ENCODE peak calls at places on chromosomes 3 and 15, in ten cellular contexts. U, K, N, G, I, F, C, R, O and H are unnamed samples.

GRCh38 chr3:88057650-88058321 is 1.0 kb downstream of the CGGBP1 start:
- DNase-seq in U (no peak), K (no peak), N (no peak), G (no peak), I (no peak), F (no peak), C (no peak), R (no peak), O (no peak), H (peak; percentile 59)

GRCh38 chr15:90266061-90266431 is 574 bp downstream of the NGRN start:
- DNase-seq in U (peak; percentile 37), K (peak; percentile 42), N (no peak), G (no peak), I (peak; percentile 31), F (peak; percentile 51), C (no peak), R (peak; percentile 74), O (peak; percentile 72), H (peak; percentile 20)

GRCh38 chr15:42921049-42921731 is 612 bp upstream of the TTBK2 start:
- DNase-seq in U (no peak), K (no peak), N (no peak), G (no peak), I (peak; percentile 7), F (no peak), C (peak; percentile 29), R (peak; percentile 73), O (no peak), H (peak; percentile 41)

GRCh38 chr3:186044973-186045372 is 63.9 kb downstream of the ETV5 start:
- DNase-seq in U (no peak), K (no peak), N (no peak), G (no peak), I (no peak), F (no peak), C (no peak), R (no peak), O (no peak), H (no peak)

GRCh38 chr3:64354221-64354620 is 129.0 kb upstream of the PRICKLE2 start:
- DNase-seq in U (no peak), K (no peak), N (no peak), G (no peak), I (no peak), F (no peak), C (no peak), R (no peak), O (no peak), H (peak; percentile 47)

GRCh38 chr3:78258798-78259197 is 1218.9 kb downstream of the ROBO2 start:
- DNase-seq in U (no peak), K (no peak), N (no peak), G (no peak), I (no peak), F (no peak), C (no peak), R (no peak), O (no peak), H (peak; percentile 85)

GRCh38 chr3:184196536-184196935 is 10.5 kb downstream of the ABCF3 start:
- DNase-seq in U (no peak), K (no peak), N (no peak), G (no peak), I (no peak), F (no peak), C (no peak), R (no peak), O (no peak), H (no peak)

GRCh38 chr3:11995061-11995460 is 9.1 kb upstream of the SYN2 start:
- DNase-seq in U (peak; percentile 33), K (peak; percentile 57), N (no peak), G (no peak), I (no peak), F (no peak), C (no peak), R (no peak), O (no peak), H (no peak)

GRCh38 chr3:176814252-176814651 is 383.0 kb downstream of the TBL1XR1 start:
- DNase-seq in U (peak; percentile 77), K (no peak), N (no peak), G (no peak), I (no peak), F (no peak), C (no peak), R (peak; percentile 61), O (no peak), H (peak; percentile 78)

GRCh38 chr3:12916159-12916558 is 74.8 kb upstream of the RPL32 start:
- DNase-seq in U (no peak), K (no peak), N (no peak), G (no peak), I (peak; percentile 35), F (no peak), C (no peak), R (peak; percentile 57), O (no peak), H (no peak)

GRCh38 chr15:75542386-75542797 is 36.7 kb downstream of the PTPN9 start:
- DNase-seq in U (no peak), K (no peak), N (no peak), G (no peak), I (no peak), F (no peak), C (no peak), R (no peak), O (no peak), H (peak; percentile 58)

GRCh38 chr3:172939651-172940293 is 189.2 kb downstream of the ECT2 start:
- DNase-seq in U (no peak), K (no peak), N (no peak), G (no peak), I (no peak), F (no peak), C (no peak), R (no peak), O (no peak), H (peak; percentile 13)

GRCh38 chr3:71177375-71177774 is 406.2 kb downstream of the FOXP1 start:
- DNase-seq in U (no peak), K (no peak), N (no peak), G (no peak), I (no peak), F (no peak), C (no peak), R (no peak), O (no peak), H (no peak)

GRCh38 chr3:82707035-82707434 is 945.6 kb upstream of the GBE1 start:
- DNase-seq in U (no peak), K (no peak), N (no peak), G (no peak), I (no peak), F (no peak), C (no peak), R (no peak), O (no peak), H (no peak)

GRCh38 chr15:63601026-63601726 is 4.0 kb downstream of the FBXL22 start:
- DNase-seq in U (no peak), K (peak; percentile 11), N (no peak), G (no peak), I (peak; percentile 40), F (no peak), C (peak; percentile 30), R (peak; percentile 79), O (peak; percentile 79), H (peak; percentile 40)

GRCh38 chr15:66848666-66849392 is 146.8 kb downstream of the SMAD6 start:
- DNase-seq in U (no peak), K (no peak), N (no peak), G (no peak), I (no peak), F (no peak), C (no peak), R (peak; percentile 37), O (no peak), H (no peak)

GRCh38 chr15:73078722-73079121 is 26.5 kb downstream of the NEO1 start:
- DNase-seq in U (no peak), K (no peak), N (no peak), G (no peak), I (no peak), F (no peak), C (no peak), R (no peak), O (no peak), H (peak; percentile 80)

GRCh38 chr15:59549826-59550225 is 61.8 kb upstream of the GCNT3 start:
- DNase-seq in U (no peak), K (no peak), N (no peak), G (no peak), I (no peak), F (no peak), C (no peak), R (no peak), O (no peak), H (no peak)

GRCh38 chr15:43238691-43239131 is 17.9 kb upstream of the EPB42 start:
- DNase-seq in U (no peak), K (no peak), N (no peak), G (no peak), I (no peak), F (no peak), C (no peak), R (no peak), O (no peak), H (no peak)

GRCh38 chr15:66893294-66893693 is 172.1 kb upstream of the SMAD3 start:
- DNase-seq in U (no peak), K (no peak), N (no peak), G (no peak), I (no peak), F (no peak), C (no peak), R (no peak), O (no peak), H (no peak)

GRCh38 chr3:125125822-125126245 is 70.0 kb upstream of the HEG1 start:
- DNase-seq in U (no peak), K (no peak), N (no peak), G (no peak), I (no peak), F (no peak), C (no peak), R (peak; percentile 53), O (no peak), H (peak; percentile 90)

GRCh38 chr15:39579487-39580116 is 1.3 kb upstream of the THBS1 start:
- DNase-seq in U (no peak), K (peak; percentile 26), N (no peak), G (no peak), I (no peak), F (no peak), C (no peak), R (no peak), O (peak; percentile 82), H (peak; percentile 94)

GRCh38 chr15:67149859-67150824 is 84.7 kb downstream of the SMAD3 start:
- DNase-seq in U (peak; percentile 65), K (no peak), N (peak; percentile 51), G (no peak), I (peak; percentile 39), F (no peak), C (no peak), R (no peak), O (no peak), H (peak; percentile 99)

GRCh38 chr3:14322001-14322400 is 80.4 kb upstream of the SLC6A6 start:
- DNase-seq in U (no peak), K (no peak), N (no peak), G (no peak), I (no peak), F (no peak), C (no peak), R (no peak), O (no peak), H (no peak)

GRCh38 chr3:57910988-57911387 is 97.2 kb upstream of the FLNB start:
- DNase-seq in U (no peak), K (no peak), N (no peak), G (no peak), I (no peak), F (no peak), C (no peak), R (no peak), O (no peak), H (peak; percentile 43)

GRCh38 chr15:42118650-42119531 is 24.5 kb upstream of the PLA2G4D start:
- DNase-seq in U (no peak), K (peak; percentile 65), N (no peak), G (no peak), I (no peak), F (peak; percentile 3), C (no peak), R (no peak), O (no peak), H (peak; percentile 37)

GRCh38 chr15:52031542-52031941 is 12.5 kb downstream of the MAPK6 start:
- DNase-seq in U (no peak), K (no peak), N (no peak), G (no peak), I (no peak), F (no peak), C (no peak), R (no peak), O (no peak), H (peak; percentile 36)

GRCh38 chr15:35108453-35108852 is 23.4 kb upstream of the NANOGP8 start:
- DNase-seq in U (no peak), K (no peak), N (no peak), G (no peak), I (no peak), F (no peak), C (no peak), R (no peak), O (no peak), H (no peak)